ENCODE peak calls at places on chromosomes 3 and 15, in eight cellular contexts. One of them, this sample, is unnamed.

GRCh38 chr3:37779289-37780152 is 82.2 kb upstream of the CTDSPL start:
- DNase-seq in type B pancreatic cell: no peak
- DNase-seq in astrocyte: peak; percentile 64
- DNase-seq in right lobe of liver: no peak
- DNase-seq in coronary artery: no peak
- DNase-seq in natural killer cell: no peak
- DNase-seq in lower leg skin: no peak
- DNase-seq in tibial nerve: no peak
- DNase-seq in this sample: no peak

GRCh38 chr15:36263666-36264065 is 315.8 kb upstream of the CDIN1 start:
- DNase-seq in lower leg skin: no peak
- DNase-seq in type B pancreatic cell: no peak
- DNase-seq in coronary artery: no peak
- DNase-seq in astrocyte: no peak
- DNase-seq in right lobe of liver: no peak
- DNase-seq in tibial nerve: no peak
- DNase-seq in natural killer cell: no peak
- DNase-seq in this sample: no peak

GRCh38 chr3:14286887-14287496 is 108.4 kb downstream of the LSM3 start:
- DNase-seq in lower leg skin: no peak
- DNase-seq in coronary artery: no peak
- DNase-seq in natural killer cell: no peak
- DNase-seq in astrocyte: no peak
- DNase-seq in tibial nerve: no peak
- DNase-seq in type B pancreatic cell: no peak
- DNase-seq in right lobe of liver: no peak
- DNase-seq in this sample: no peak

GRCh38 chr3:112770026-112770626 is 76.5 kb downstream of the CD200R1L start:
- DNase-seq in type B pancreatic cell: no peak
- DNase-seq in tibial nerve: no peak
- DNase-seq in coronary artery: no peak
- DNase-seq in astrocyte: peak; percentile 81
- DNase-seq in lower leg skin: no peak
- DNase-seq in right lobe of liver: no peak
- DNase-seq in natural killer cell: no peak
- DNase-seq in this sample: no peak

GRCh38 chr3:43327184-43327950 is 41.0 kb downstream of the SNRK start:
- DNase-seq in coronary artery: no peak
- DNase-seq in type B pancreatic cell: no peak
- DNase-seq in lower leg skin: no peak
- DNase-seq in right lobe of liver: no peak
- DNase-seq in tibial nerve: peak; percentile 58
- DNase-seq in natural killer cell: no peak
- DNase-seq in astrocyte: peak; percentile 76
- DNase-seq in this sample: no peak

GRCh38 chr3:159416854-159417253 is 571.8 kb upstream of the IL12A start:
- DNase-seq in astrocyte: peak; percentile 91
- DNase-seq in coronary artery: no peak
- DNase-seq in tibial nerve: no peak
- DNase-seq in type B pancreatic cell: no peak
- DNase-seq in lower leg skin: no peak
- DNase-seq in natural killer cell: no peak
- DNase-seq in right lobe of liver: no peak
- DNase-seq in this sample: no peak

GRCh38 chr3:46495901-46496456 is 1.8 kb upstream of the RTP3 start:
- DNase-seq in astrocyte: peak; percentile 86
- DNase-seq in lower leg skin: peak; percentile 29
- DNase-seq in coronary artery: no peak
- DNase-seq in tibial nerve: no peak
- DNase-seq in type B pancreatic cell: no peak
- DNase-seq in right lobe of liver: no peak
- DNase-seq in natural killer cell: no peak
- DNase-seq in this sample: no peak

GRCh38 chr3:196138464-196138863 is 56.6 kb upstream of the TFRC start:
- DNase-seq in type B pancreatic cell: no peak
- DNase-seq in right lobe of liver: no peak
- DNase-seq in coronary artery: no peak
- DNase-seq in astrocyte: no peak
- DNase-seq in lower leg skin: no peak
- DNase-seq in natural killer cell: no peak
- DNase-seq in tibial nerve: no peak
- DNase-seq in this sample: no peak

GRCh38 chr15:82919231-82919886 is 33.2 kb downstream of the HOMER2 start:
- DNase-seq in tibial nerve: peak; percentile 8
- DNase-seq in right lobe of liver: peak; percentile 90
- DNase-seq in coronary artery: no peak
- DNase-seq in lower leg skin: peak; percentile 82
- DNase-seq in astrocyte: no peak
- DNase-seq in natural killer cell: no peak
- DNase-seq in type B pancreatic cell: no peak
- DNase-seq in this sample: peak; percentile 87

GRCh38 chr3:120129718-120130117 is 35.5 kb upstream of the GSK3B start:
- DNase-seq in natural killer cell: no peak
- DNase-seq in astrocyte: no peak
- DNase-seq in type B pancreatic cell: no peak
- DNase-seq in tibial nerve: no peak
- DNase-seq in lower leg skin: no peak
- DNase-seq in right lobe of liver: no peak
- DNase-seq in coronary artery: no peak
- DNase-seq in this sample: no peak

GRCh38 chr15:101126618-101127502 is 125.0 kb downstream of the CHSY1 start:
- DNase-seq in lower leg skin: no peak
- DNase-seq in natural killer cell: no peak
- DNase-seq in right lobe of liver: peak; percentile 28
- DNase-seq in tibial nerve: no peak
- DNase-seq in astrocyte: peak; percentile 64
- DNase-seq in type B pancreatic cell: no peak
- DNase-seq in coronary artery: no peak
- DNase-seq in this sample: peak; percentile 35

GRCh38 chr3:52483577-52484495 is 11.3 kb upstream of the STAB1 start:
- DNase-seq in right lobe of liver: no peak
- DNase-seq in tibial nerve: no peak
- DNase-seq in type B pancreatic cell: no peak
- DNase-seq in lower leg skin: no peak
- DNase-seq in natural killer cell: no peak
- DNase-seq in coronary artery: no peak
- DNase-seq in astrocyte: peak; percentile 58
- DNase-seq in this sample: no peak

GRCh38 chr3:52507359-52507758 is 12.2 kb downstream of the STAB1 start:
- DNase-seq in type B pancreatic cell: no peak
- DNase-seq in astrocyte: peak; percentile 26
- DNase-seq in lower leg skin: no peak
- DNase-seq in right lobe of liver: no peak
- DNase-seq in tibial nerve: no peak
- DNase-seq in coronary artery: no peak
- DNase-seq in natural killer cell: no peak
- DNase-seq in this sample: no peak

GRCh38 chr15:26295331-26295730 is 432.2 kb upstream of the ATP10A start:
- DNase-seq in coronary artery: no peak
- DNase-seq in lower leg skin: no peak
- DNase-seq in tibial nerve: no peak
- DNase-seq in right lobe of liver: no peak
- DNase-seq in astrocyte: no peak
- DNase-seq in natural killer cell: no peak
- DNase-seq in type B pancreatic cell: no peak
- DNase-seq in this sample: no peak

GRCh38 chr3:131072845-131073244 is 46.2 kb downstream of the NEK11 start:
- DNase-seq in type B pancreatic cell: no peak
- DNase-seq in right lobe of liver: no peak
- DNase-seq in natural killer cell: no peak
- DNase-seq in coronary artery: no peak
- DNase-seq in lower leg skin: no peak
- DNase-seq in astrocyte: peak; percentile 11
- DNase-seq in tibial nerve: no peak
- DNase-seq in this sample: no peak

GRCh38 chr3:167762296-167762695 is 26.8 kb downstream of the SERPINI1 start:
- DNase-seq in astrocyte: no peak
- DNase-seq in type B pancreatic cell: no peak
- DNase-seq in tibial nerve: no peak
- DNase-seq in natural killer cell: no peak
- DNase-seq in coronary artery: no peak
- DNase-seq in lower leg skin: no peak
- DNase-seq in right lobe of liver: no peak
- DNase-seq in this sample: no peak

DNA sequence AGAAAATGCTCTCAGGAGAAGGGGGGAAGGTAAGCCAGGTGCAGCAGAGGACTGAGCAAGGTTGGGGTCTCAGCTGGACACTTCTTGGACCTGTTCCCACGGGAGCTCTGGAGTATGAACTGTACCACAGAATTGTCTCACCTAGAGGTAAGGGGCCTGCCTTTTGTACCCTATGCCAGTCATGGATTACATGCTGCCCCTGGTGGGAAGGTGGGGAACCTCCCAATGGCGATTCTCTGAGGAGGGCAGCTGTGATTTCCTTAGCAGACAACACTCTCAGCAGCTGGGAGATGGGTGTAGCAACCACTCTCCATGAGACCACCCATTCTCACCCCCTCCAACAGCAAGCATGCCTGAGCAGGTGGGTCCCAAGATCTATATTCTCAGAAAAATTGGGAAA is 329.4 kb upstream of the CTNNB1 start:
- DNase-seq in natural killer cell: no peak
- DNase-seq in right lobe of liver: no peak
- DNase-seq in type B pancreatic cell: no peak
- DNase-seq in tibial nerve: no peak
- DNase-seq in lower leg skin: no peak
- DNase-seq in astrocyte: no peak
- DNase-seq in coronary artery: peak; percentile 47
- DNase-seq in this sample: no peak
- TF ChIP-seq CTCF in natural killer cell: no peak
- TF ChIP-seq CTCF in right lobe of liver: no peak
- TF ChIP-seq CTCF in type B pancreatic cell: peak; percentile 40
- TF ChIP-seq CTCF in tibial nerve: no peak
- TF ChIP-seq CTCF in lower leg skin: no peak
- TF ChIP-seq CTCF in astrocyte: no peak
- TF ChIP-seq CTCF in coronary artery: no peak
- TF ChIP-seq CTCF in this sample: no peak

DNA sequence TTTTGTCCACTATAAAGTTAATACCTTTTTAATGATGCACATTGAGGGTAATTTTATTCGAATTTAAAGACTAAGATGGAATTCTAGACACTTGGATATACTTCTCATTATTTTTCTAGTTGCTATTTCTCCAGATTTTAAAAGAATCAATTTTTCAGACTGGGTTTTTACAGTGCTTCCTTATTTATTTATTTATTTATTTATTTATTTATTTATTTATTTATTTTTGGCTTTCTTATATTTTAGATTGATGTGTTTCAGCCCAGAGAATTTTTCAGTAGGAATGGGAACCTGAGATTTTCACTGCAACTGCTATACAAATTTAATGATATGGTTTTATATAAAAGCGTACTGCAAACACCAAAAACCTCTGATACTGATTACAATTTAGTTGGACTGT is 448.7 kb downstream of the ZPLD1 start:
- DNase-seq in coronary artery: no peak
- DNase-seq in tibial nerve: no peak
- DNase-seq in type B pancreatic cell: no peak
- DNase-seq in astrocyte: no peak
- DNase-seq in right lobe of liver: no peak
- DNase-seq in lower leg skin: no peak
- DNase-seq in natural killer cell: no peak
- DNase-seq in this sample: no peak
- TF ChIP-seq CTCF in coronary artery: no peak
- TF ChIP-seq CTCF in tibial nerve: no peak
- TF ChIP-seq CTCF in type B pancreatic cell: no peak
- TF ChIP-seq CTCF in astrocyte: no peak
- TF ChIP-seq CTCF in right lobe of liver: no peak
- TF ChIP-seq CTCF in lower leg skin: no peak
- TF ChIP-seq CTCF in natural killer cell: no peak
- TF ChIP-seq CTCF in this sample: no peak

DNA sequence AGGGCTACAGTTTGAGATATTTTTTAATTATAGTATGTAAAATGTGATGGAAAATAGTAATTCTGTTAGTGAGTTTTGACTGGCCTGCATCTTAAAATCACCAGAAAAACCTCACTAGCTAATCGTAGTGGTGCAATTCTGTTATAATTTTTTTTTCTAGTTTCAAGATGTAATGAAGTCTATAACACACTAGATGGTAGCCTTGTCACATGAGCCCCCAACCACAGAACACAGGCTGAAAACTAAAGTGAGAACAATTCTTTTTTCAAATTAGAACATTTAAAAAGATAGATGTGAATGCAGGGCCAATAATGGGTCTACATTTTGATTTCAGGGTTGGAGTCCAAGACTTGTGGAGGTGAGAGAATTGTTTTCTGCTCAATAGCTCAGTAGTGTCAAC is 83.3 kb upstream of the KCNH8 start:
- DNase-seq in type B pancreatic cell: no peak
- DNase-seq in coronary artery: no peak
- DNase-seq in lower leg skin: no peak
- DNase-seq in right lobe of liver: no peak
- DNase-seq in natural killer cell: no peak
- DNase-seq in tibial nerve: no peak
- DNase-seq in astrocyte: no peak
- DNase-seq in this sample: no peak
- TF ChIP-seq CTCF in type B pancreatic cell: peak; percentile 78
- TF ChIP-seq CTCF in coronary artery: no peak
- TF ChIP-seq CTCF in lower leg skin: no peak
- TF ChIP-seq CTCF in right lobe of liver: no peak
- TF ChIP-seq CTCF in natural killer cell: no peak
- TF ChIP-seq CTCF in tibial nerve: peak; percentile 42
- TF ChIP-seq CTCF in astrocyte: peak; percentile 33
- TF ChIP-seq CTCF in this sample: no peak

GRCh38 chr3:64166584-64167155 is 58.6 kb downstream of the PRICKLE2 start:
- DNase-seq in lower leg skin: no peak
- DNase-seq in coronary artery: no peak
- DNase-seq in astrocyte: peak; percentile 68
- DNase-seq in type B pancreatic cell: no peak
- DNase-seq in right lobe of liver: no peak
- DNase-seq in natural killer cell: no peak
- DNase-seq in tibial nerve: no peak
- DNase-seq in this sample: no peak
- TF ChIP-seq CTCF in lower leg skin: no peak
- TF ChIP-seq CTCF in coronary artery: no peak
- TF ChIP-seq CTCF in astrocyte: peak; percentile 17
- TF ChIP-seq CTCF in type B pancreatic cell: peak; percentile 59
- TF ChIP-seq CTCF in right lobe of liver: no peak
- TF ChIP-seq CTCF in natural killer cell: no peak
- TF ChIP-seq CTCF in tibial nerve: peak; percentile 23
- TF ChIP-seq CTCF in this sample: no peak

GRCh38 chr3:161295325-161295724 is 74.2 kb downstream of the NMD3 start:
- DNase-seq in tibial nerve: no peak
- DNase-seq in natural killer cell: no peak
- DNase-seq in right lobe of liver: no peak
- DNase-seq in astrocyte: peak; percentile 42
- DNase-seq in lower leg skin: no peak
- DNase-seq in type B pancreatic cell: no peak
- DNase-seq in coronary artery: no peak
- DNase-seq in this sample: no peak

GRCh38 chr3:161296814-161297213 is 74.5 kb downstream of the SPTSSB start:
- DNase-seq in right lobe of liver: no peak
- DNase-seq in tibial nerve: no peak
- DNase-seq in natural killer cell: no peak
- DNase-seq in coronary artery: no peak
- DNase-seq in astrocyte: no peak
- DNase-seq in lower leg skin: no peak
- DNase-seq in type B pancreatic cell: no peak
- DNase-seq in this sample: no peak

GRCh38 chr3:161291191-161291901 is 70.2 kb downstream of the NMD3 start:
- DNase-seq in type B pancreatic cell: no peak
- DNase-seq in natural killer cell: no peak
- DNase-seq in right lobe of liver: no peak
- DNase-seq in lower leg skin: no peak
- DNase-seq in coronary artery: no peak
- DNase-seq in tibial nerve: no peak
- DNase-seq in astrocyte: no peak
- DNase-seq in this sample: peak; percentile 77

GRCh38 chr3:161293381-161293780 is 72.3 kb downstream of the NMD3 start:
- DNase-seq in lower leg skin: no peak
- DNase-seq in coronary artery: no peak
- DNase-seq in tibial nerve: no peak
- DNase-seq in right lobe of liver: no peak
- DNase-seq in type B pancreatic cell: no peak
- DNase-seq in astrocyte: no peak
- DNase-seq in natural killer cell: no peak
- DNase-seq in this sample: no peak
- TF ChIP-seq CTCF in lower leg skin: no peak
- TF ChIP-seq CTCF in coronary artery: no peak
- TF ChIP-seq CTCF in tibial nerve: no peak
- TF ChIP-seq CTCF in right lobe of liver: no peak
- TF ChIP-seq CTCF in type B pancreatic cell: no peak
- TF ChIP-seq CTCF in astrocyte: no peak
- TF ChIP-seq CTCF in natural killer cell: no peak
- TF ChIP-seq CTCF in this sample: no peak

This sample was measured in kidney.